ENCODE peak calls at places on chromosomes 4 and X, in five cellular contexts. O is neuronal stem cell, B is H1, N is mesenchymal stem cell, R is trophoblast cell. P is an unnamed sample.

GRCh38 chr4:129282293-129282692 is 186.3 kb downstream of the C4orf33 start:
- DNase-seq in N (no peak), B (no peak), R (no peak), O (no peak), P (no peak)

GRCh38 chrX:56233682-56234081 is 1.5 kb downstream of the KLF8 start:
- DNase-seq in R (peak), B (peak), N (peak), O (no peak), P (peak)

GRCh38 chr4:10732235-10732975 is 47.8 kb upstream of the CLNK start:
- DNase-seq in B (no peak), O (no peak), N (no peak), R (no peak), P (no peak)

GRCh38 chr4:8939160-8939855 is 67.7 kb upstream of the HMX1 start:
- DNase-seq in R (no peak), N (no peak), O (no peak), B (no peak), P (no peak)

GRCh38 chr4:24195976-24196736 is 306.3 kb upstream of the PPARGC1A start:
- DNase-seq in O (no peak), N (no peak), R (peak), B (no peak), P (no peak)

GRCh38 chr4:7393491-7394183 is 41.1 kb downstream of the PSAPL1 start:
- DNase-seq in O (no peak), N (no peak), B (no peak), R (no peak), P (peak)

GRCh38 chr4:38867478-38868054 is at the start of gene FAM114A1:
- DNase-seq in B (no peak), O (peak), N (peak), R (peak), P (peak)

GRCh38 chr4:168907119-168907698 is 102.8 kb downstream of the CBR4 start:
- DNase-seq in B (no peak), O (no peak), R (no peak), N (peak), P (no peak)

GRCh38 chrX:119235872-119236598 is at the start of gene PGRMC1:
- DNase-seq in B (peak), R (peak), N (peak), O (peak), P (peak)

GRCh38 chr4:140702096-140702757 is 54.0 kb downstream of the TBC1D9 start:
- DNase-seq in O (no peak), N (no peak), B (no peak), R (peak), P (no peak)

GRCh38 chr4:56656346-56656643 is 24.8 kb downstream of the HOPX start:
- DNase-seq in N (peak), R (no peak), O (no peak), B (no peak), P (no peak)

GRCh38 chrX:119682019-119682989 is 10.7 kb downstream of the SEPTIN6 start:
- DNase-seq in B (no peak), R (no peak), O (no peak), N (no peak), P (no peak)

GRCh38 chr4:1863297-1864033 is 7.5 kb upstream of the LETM1 start:
- DNase-seq in R (no peak), N (no peak), B (no peak), O (no peak), P (no peak)

GRCh38 chrX:1535241-1536041 is 1.5 kb downstream of the P2RY8 start:
- DNase-seq in O (no peak), R (peak), N (no peak), B (no peak), P (no peak)

GRCh38 chr4:60619531-60620305 is 580.4 kb upstream of the ADGRL3 start:
- DNase-seq in R (peak), O (no peak), N (no peak), B (no peak), P (no peak)

GRCh38 chr4:123229326-123229725 is 167.3 kb upstream of the SPRY1 start:
- DNase-seq in R (no peak), N (no peak), B (no peak), O (no peak), P (no peak)

GRCh38 chr4:93529692-93530091 is 298.9 kb upstream of the ATOH1 start:
- DNase-seq in N (no peak), O (no peak), R (no peak), B (no peak), P (no peak)
- H2BK12ac ChIP-seq in N (no peak), O (no peak), R (no peak), B (no peak), P (no peak)

GRCh38 chrX:8462488-8462887 is 2.1 kb upstream of the VCX3B start:
- DNase-seq in R (no peak), O (no peak), N (no peak), B (no peak), P (no peak)
- H2BK12ac ChIP-seq in R (no peak), O (no peak), N (no peak), B (no peak), P (no peak)

GRCh38 chr4:152556814-152557213 is 20.9 kb upstream of the FBXW7 start:
- DNase-seq in N (no peak), B (no peak), R (no peak), O (no peak), P (no peak)

GRCh38 chr4:152564336-152564735 is 28.4 kb upstream of the FBXW7 start:
- DNase-seq in N (no peak), O (no peak), R (peak), B (no peak), P (no peak)

GRCh38 chr4:152556283-152556682 is 20.4 kb upstream of the FBXW7 start:
- DNase-seq in B (no peak), N (no peak), R (peak), O (no peak), P (no peak)

GRCh38 chr4:152563209-152563608 is 27.3 kb upstream of the FBXW7 start:
- DNase-seq in O (no peak), N (no peak), B (no peak), R (no peak), P (no peak)

GRCh38 chr4:152559641-152560040 is 23.7 kb upstream of the FBXW7 start:
- DNase-seq in O (no peak), R (no peak), B (no peak), N (no peak), P (no peak)
- H2BK12ac ChIP-seq in O (no peak), R (no peak), B (no peak), N (no peak), P (no peak)

DNA sequence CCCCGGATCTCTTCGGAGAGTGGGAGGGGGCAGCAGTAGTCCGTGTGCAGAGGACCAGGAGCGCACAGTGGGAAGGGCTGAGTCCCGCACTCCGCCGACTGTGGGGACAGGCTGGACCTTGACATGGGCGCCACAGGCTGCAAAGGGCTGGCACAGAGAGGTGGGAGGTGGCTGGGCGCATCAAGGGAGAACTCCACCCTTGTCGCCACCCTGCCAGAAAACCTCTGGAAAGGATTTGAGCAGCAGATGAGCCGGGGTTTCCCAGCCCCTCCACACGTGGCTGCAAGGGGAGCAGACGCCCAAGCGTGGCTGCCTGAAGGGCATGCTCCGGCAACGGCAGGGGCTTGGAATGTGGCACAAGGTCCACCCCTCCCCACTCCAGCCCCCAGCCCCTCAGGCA is 4.5 kb downstream of the BGN start:
- DNase-seq in N (no peak), O (no peak), B (no peak), R (no peak), P (no peak)
- H2BK12ac ChIP-seq in N (no peak), O (no peak), B (no peak), R (no peak), P (no peak)

GRCh38 chr4:185341841-185342240 is 53.9 kb downstream of the LRP2BP start:
- DNase-seq in R (no peak), B (no peak), O (no peak), N (no peak), P (no peak)
- H2BK12ac ChIP-seq in R (no peak), B (no peak), O (no peak), N (no peak), P (no peak)